ENCODE peak calls at places on chromosomes 6 and 20, in five cellular contexts. One of them, this sample, is unnamed.

GRCh38 chr6:34973547-34974248 is 84.6 kb downstream of the ANKS1A start:
- DNase-seq in heart right ventricle: no peak
- DNase-seq in cardiac muscle cell: peak; percentile 38
- DNase-seq in endothelial cell of umbilical vein: no peak
- DNase-seq in lung: no peak
- DNase-seq in this sample: no peak

GRCh38 chr20:14612389-14612788 is 275.0 kb upstream of the FLRT3 start:
- DNase-seq in heart right ventricle: no peak
- DNase-seq in cardiac muscle cell: peak; percentile 35
- DNase-seq in endothelial cell of umbilical vein: no peak
- DNase-seq in lung: no peak
- DNase-seq in this sample: no peak

GRCh38 chr6:39952170-39952569 is 17.9 kb upstream of the MOCS1 start:
- DNase-seq in heart right ventricle: no peak
- DNase-seq in cardiac muscle cell: peak; percentile 87
- DNase-seq in endothelial cell of umbilical vein: no peak
- DNase-seq in lung: no peak
- DNase-seq in this sample: no peak

GRCh38 chr6:127301199-127301700 is 34.6 kb downstream of the RNF146 start:
- DNase-seq in heart right ventricle: no peak
- DNase-seq in cardiac muscle cell: peak; percentile 55
- DNase-seq in endothelial cell of umbilical vein: peak; percentile 77
- DNase-seq in lung: no peak
- DNase-seq in this sample: no peak

GRCh38 chr20:46058656-46059281 is 29.8 kb downstream of the SLC12A5 start:
- DNase-seq in heart right ventricle: no peak
- DNase-seq in cardiac muscle cell: no peak
- DNase-seq in endothelial cell of umbilical vein: no peak
- DNase-seq in lung: no peak
- DNase-seq in this sample: no peak

GRCh38 chr6:67615796-67616195 is 1019.3 kb upstream of the ADGRB3 start:
- DNase-seq in heart right ventricle: no peak
- DNase-seq in cardiac muscle cell: peak; percentile 25
- DNase-seq in endothelial cell of umbilical vein: no peak
- DNase-seq in lung: no peak
- DNase-seq in this sample: peak; percentile 9

GRCh38 chr20:17427646-17428045 is 103.5 kb downstream of the BFSP1 start:
- DNase-seq in heart right ventricle: no peak
- DNase-seq in cardiac muscle cell: no peak
- DNase-seq in endothelial cell of umbilical vein: no peak
- DNase-seq in lung: no peak
- DNase-seq in this sample: peak; percentile 42

GRCh38 chr6:143063631-143064030 is 2.9 kb downstream of the AIG1 start:
- DNase-seq in heart right ventricle: no peak
- DNase-seq in cardiac muscle cell: no peak
- DNase-seq in endothelial cell of umbilical vein: no peak
- DNase-seq in lung: no peak
- DNase-seq in this sample: no peak

GRCh38 chr20:39042279-39043150 is 80.4 kb downstream of the DHX35 start:
- DNase-seq in heart right ventricle: no peak
- DNase-seq in cardiac muscle cell: peak; percentile 8
- DNase-seq in endothelial cell of umbilical vein: no peak
- DNase-seq in lung: no peak
- DNase-seq in this sample: no peak

DNA sequence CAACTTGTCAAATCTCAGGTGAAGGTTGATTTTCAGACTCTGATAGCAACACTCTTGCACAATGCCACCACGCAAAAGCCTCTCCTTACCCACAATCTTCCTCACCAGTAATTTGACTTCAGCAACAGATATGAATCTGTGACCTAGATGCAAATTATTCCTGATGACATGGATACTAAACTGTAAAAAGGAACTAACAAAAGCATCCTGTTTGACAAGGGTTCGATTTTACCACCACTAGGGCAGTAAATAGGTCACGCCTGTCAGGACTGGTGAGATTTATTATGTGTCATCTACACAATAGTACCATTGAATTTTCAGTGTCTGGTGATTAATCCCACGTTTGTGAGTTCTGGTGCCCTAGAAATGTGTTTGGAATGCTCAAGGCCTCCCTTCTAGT is 134.5 kb upstream of the COL21A1 start:
- DNase-seq in heart right ventricle: no peak
- DNase-seq in cardiac muscle cell: no peak
- DNase-seq in endothelial cell of umbilical vein: no peak
- DNase-seq in lung: no peak
- DNase-seq in this sample: no peak
- TF ChIP-seq CTCF in heart right ventricle: no peak
- TF ChIP-seq CTCF in cardiac muscle cell: no peak
- TF ChIP-seq CTCF in endothelial cell of umbilical vein: no peak
- TF ChIP-seq CTCF in lung: no peak
- TF ChIP-seq CTCF in this sample: no peak

DNA sequence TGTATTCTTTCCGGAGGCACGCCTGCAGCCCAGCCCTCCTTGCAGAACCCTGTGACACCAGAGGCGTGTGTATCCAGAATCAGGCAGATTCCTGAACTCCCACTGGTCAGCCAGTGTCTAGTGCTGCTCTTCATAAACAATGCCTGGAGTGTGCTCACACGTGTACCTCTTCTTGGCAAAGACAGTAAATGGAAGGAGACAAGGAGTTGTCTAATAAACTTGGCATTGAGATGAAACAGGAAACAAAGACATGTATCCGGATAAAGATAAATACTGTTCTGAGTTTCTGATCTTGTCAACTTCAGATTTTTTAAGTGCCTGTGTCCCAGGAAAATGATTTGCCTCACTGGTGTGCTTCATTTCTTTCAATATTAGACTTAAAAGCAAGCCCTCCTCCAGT is 1.7 kb downstream of the RPS6KA2 start:
- DNase-seq in heart right ventricle: no peak
- DNase-seq in cardiac muscle cell: peak; percentile 87
- DNase-seq in endothelial cell of umbilical vein: peak; percentile 65
- DNase-seq in lung: no peak
- DNase-seq in this sample: no peak
- H3K27ac ChIP-seq in heart right ventricle: peak overlapping the region; percentile 86
- H3K27ac ChIP-seq in cardiac muscle cell: no peak overlapping the region
- H3K27ac ChIP-seq in endothelial cell of umbilical vein: peak overlapping the region; percentile 78
- H3K27ac ChIP-seq in lung: peak overlapping the region; percentile 100
- H3K27ac ChIP-seq in this sample: peak overlapping the region; percentile 94

GRCh38 chr6:33165581-33166258 is 26.5 kb downstream of the COL11A2 start:
- DNase-seq in heart right ventricle: no peak
- DNase-seq in cardiac muscle cell: no peak
- DNase-seq in endothelial cell of umbilical vein: no peak
- DNase-seq in lung: no peak
- DNase-seq in this sample: no peak

GRCh38 chr6:33166811-33167210 is 25.5 kb downstream of the COL11A2 start:
- DNase-seq in heart right ventricle: no peak
- DNase-seq in cardiac muscle cell: no peak
- DNase-seq in endothelial cell of umbilical vein: no peak
- DNase-seq in lung: no peak
- DNase-seq in this sample: no peak

GRCh38 chr6:33168202-33168601 is 24.1 kb downstream of the COL11A2 start:
- DNase-seq in heart right ventricle: no peak
- DNase-seq in cardiac muscle cell: no peak
- DNase-seq in endothelial cell of umbilical vein: no peak
- DNase-seq in lung: no peak
- DNase-seq in this sample: no peak

GRCh38 chr6:33168624-33169023 is 23.6 kb downstream of the COL11A2 start:
- DNase-seq in heart right ventricle: no peak
- DNase-seq in cardiac muscle cell: no peak
- DNase-seq in endothelial cell of umbilical vein: no peak
- DNase-seq in lung: no peak
- DNase-seq in this sample: no peak

DNA sequence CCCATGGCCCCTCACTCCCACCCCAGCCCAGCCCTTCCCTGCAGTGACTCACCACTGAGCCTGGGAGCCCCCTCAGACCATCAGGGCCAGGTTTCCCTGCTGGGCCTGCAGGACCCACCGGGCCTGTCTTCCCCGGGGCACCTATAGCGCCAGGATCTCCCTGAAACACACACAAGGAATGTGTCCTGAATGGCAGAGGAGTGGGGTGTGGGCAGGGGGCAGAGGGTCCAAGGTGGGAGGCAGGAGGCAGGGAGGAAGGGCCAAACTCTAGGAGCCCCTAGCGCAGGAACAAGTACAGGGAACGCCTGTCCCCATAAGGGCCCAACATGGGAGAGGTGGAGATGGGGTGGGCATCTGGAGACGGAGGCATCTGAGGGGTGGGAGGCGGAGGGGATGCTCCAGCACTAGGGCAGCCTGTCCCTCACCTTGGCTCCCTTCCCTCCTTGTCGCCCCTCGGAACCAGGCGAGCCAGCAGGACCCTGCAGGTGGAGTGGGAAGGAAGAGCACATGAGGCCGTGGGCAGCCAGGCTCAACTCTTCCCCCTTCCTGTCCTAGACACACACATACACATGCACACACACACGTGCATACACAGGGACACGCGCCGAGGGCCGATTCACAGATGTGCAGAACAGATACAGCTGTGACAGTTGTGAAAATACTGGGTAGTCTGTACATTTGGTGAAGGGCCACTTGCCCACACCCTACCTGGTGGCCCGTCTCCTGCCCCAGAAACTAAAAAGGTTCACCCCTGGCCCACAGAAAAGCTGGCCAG is 24.7 kb downstream of the COL11A2 start:
- DNase-seq in heart right ventricle: no peak
- DNase-seq in cardiac muscle cell: no peak
- DNase-seq in endothelial cell of umbilical vein: no peak
- DNase-seq in lung: no peak
- DNase-seq in this sample: no peak
- TF ChIP-seq CTCF in heart right ventricle: no peak
- TF ChIP-seq CTCF in cardiac muscle cell: no peak
- TF ChIP-seq CTCF in endothelial cell of umbilical vein: no peak
- TF ChIP-seq CTCF in lung: no peak
- TF ChIP-seq CTCF in this sample: no peak

GRCh38 chr6:106527979-106528378 is 101.3 kb downstream of the RTN4IP1 start:
- DNase-seq in heart right ventricle: no peak
- DNase-seq in cardiac muscle cell: peak; percentile 87
- DNase-seq in endothelial cell of umbilical vein: peak; percentile 85
- DNase-seq in lung: no peak
- DNase-seq in this sample: peak; percentile 82

GRCh38 chr6:106529438-106529837 is 99.9 kb downstream of the RTN4IP1 start:
- DNase-seq in heart right ventricle: no peak
- DNase-seq in cardiac muscle cell: no peak
- DNase-seq in endothelial cell of umbilical vein: no peak
- DNase-seq in lung: no peak
- DNase-seq in this sample: no peak

GRCh38 chr6:106530026-106530425 is 99.3 kb downstream of the RTN4IP1 start:
- DNase-seq in heart right ventricle: no peak
- DNase-seq in cardiac muscle cell: no peak
- DNase-seq in endothelial cell of umbilical vein: no peak
- DNase-seq in lung: no peak
- DNase-seq in this sample: no peak

GRCh38 chr6:106528521-106528920 is 100.8 kb downstream of the RTN4IP1 start:
- DNase-seq in heart right ventricle: no peak
- DNase-seq in cardiac muscle cell: no peak
- DNase-seq in endothelial cell of umbilical vein: no peak
- DNase-seq in lung: no peak
- DNase-seq in this sample: no peak

GRCh38 chr6:106530502-106530901 is 98.8 kb downstream of the RTN4IP1 start:
- DNase-seq in heart right ventricle: no peak
- DNase-seq in cardiac muscle cell: peak; percentile 48
- DNase-seq in endothelial cell of umbilical vein: peak; percentile 86
- DNase-seq in lung: no peak
- DNase-seq in this sample: no peak
- H3K27ac ChIP-seq in heart right ventricle: no peak overlapping the region
- H3K27ac ChIP-seq in cardiac muscle cell: no peak overlapping the region
- H3K27ac ChIP-seq in endothelial cell of umbilical vein: peak overlapping the region; percentile 35
- H3K27ac ChIP-seq in lung: no peak overlapping the region
- H3K27ac ChIP-seq in this sample: no peak overlapping the region

DNA sequence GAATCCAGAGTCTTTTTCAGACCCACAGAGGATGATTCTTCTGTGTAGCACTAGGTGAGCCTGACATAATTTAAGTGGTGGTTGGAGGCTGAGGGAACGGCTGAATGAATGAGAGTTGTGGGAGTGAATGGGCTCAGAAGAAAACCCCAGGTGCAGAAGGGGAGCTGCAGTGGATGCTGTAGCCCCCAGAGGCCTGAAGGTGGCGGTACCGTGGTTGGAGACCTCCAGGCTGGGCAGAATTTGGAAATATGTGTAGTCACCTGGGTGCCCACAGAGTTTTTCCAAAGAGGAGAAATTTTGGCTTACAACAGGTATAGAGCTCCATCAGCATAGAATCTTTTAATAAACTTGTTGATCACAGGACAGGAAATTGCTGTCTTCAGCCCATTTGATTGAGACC is 6.5 kb upstream of the RAET1G start:
- DNase-seq in heart right ventricle: no peak
- DNase-seq in cardiac muscle cell: no peak
- DNase-seq in endothelial cell of umbilical vein: no peak
- DNase-seq in lung: no peak
- DNase-seq in this sample: no peak
- TF ChIP-seq CTCF in heart right ventricle: no peak
- TF ChIP-seq CTCF in cardiac muscle cell: peak; percentile 58
- TF ChIP-seq CTCF in endothelial cell of umbilical vein: peak; percentile 53
- TF ChIP-seq CTCF in lung: no peak
- TF ChIP-seq CTCF in this sample: peak; percentile 13

GRCh38 chr6:53790886-53791285 is 3.9 kb upstream of the LRRC1 start:
- DNase-seq in heart right ventricle: no peak
- DNase-seq in cardiac muscle cell: no peak
- DNase-seq in endothelial cell of umbilical vein: no peak
- DNase-seq in lung: no peak
- DNase-seq in this sample: no peak
- H3K27ac ChIP-seq in heart right ventricle: no peak overlapping the region
- H3K27ac ChIP-seq in cardiac muscle cell: no peak overlapping the region
- H3K27ac ChIP-seq in endothelial cell of umbilical vein: no peak overlapping the region
- H3K27ac ChIP-seq in lung: no peak overlapping the region
- H3K27ac ChIP-seq in this sample: no peak overlapping the region

GRCh38 chr6:169702640-169703246 is 817 bp downstream of the C6orf120 start:
- DNase-seq in heart right ventricle: no peak
- DNase-seq in cardiac muscle cell: no peak
- DNase-seq in endothelial cell of umbilical vein: no peak
- DNase-seq in lung: peak; percentile 50
- DNase-seq in this sample: no peak

GRCh38 chr6:169700296-169700695 is 1.5 kb downstream of the WDR27 start:
- DNase-seq in heart right ventricle: no peak
- DNase-seq in cardiac muscle cell: no peak
- DNase-seq in endothelial cell of umbilical vein: peak; percentile 24
- DNase-seq in lung: no peak
- DNase-seq in this sample: no peak

GRCh38 chr6:169701953-169702639 is at the start of the genes C6orf120 and WDR27:
- DNase-seq in heart right ventricle: peak; percentile 96
- DNase-seq in cardiac muscle cell: peak; percentile 98
- DNase-seq in endothelial cell of umbilical vein: peak; percentile 97
- DNase-seq in lung: peak; percentile 98
- DNase-seq in this sample: peak; percentile 91

DNA sequence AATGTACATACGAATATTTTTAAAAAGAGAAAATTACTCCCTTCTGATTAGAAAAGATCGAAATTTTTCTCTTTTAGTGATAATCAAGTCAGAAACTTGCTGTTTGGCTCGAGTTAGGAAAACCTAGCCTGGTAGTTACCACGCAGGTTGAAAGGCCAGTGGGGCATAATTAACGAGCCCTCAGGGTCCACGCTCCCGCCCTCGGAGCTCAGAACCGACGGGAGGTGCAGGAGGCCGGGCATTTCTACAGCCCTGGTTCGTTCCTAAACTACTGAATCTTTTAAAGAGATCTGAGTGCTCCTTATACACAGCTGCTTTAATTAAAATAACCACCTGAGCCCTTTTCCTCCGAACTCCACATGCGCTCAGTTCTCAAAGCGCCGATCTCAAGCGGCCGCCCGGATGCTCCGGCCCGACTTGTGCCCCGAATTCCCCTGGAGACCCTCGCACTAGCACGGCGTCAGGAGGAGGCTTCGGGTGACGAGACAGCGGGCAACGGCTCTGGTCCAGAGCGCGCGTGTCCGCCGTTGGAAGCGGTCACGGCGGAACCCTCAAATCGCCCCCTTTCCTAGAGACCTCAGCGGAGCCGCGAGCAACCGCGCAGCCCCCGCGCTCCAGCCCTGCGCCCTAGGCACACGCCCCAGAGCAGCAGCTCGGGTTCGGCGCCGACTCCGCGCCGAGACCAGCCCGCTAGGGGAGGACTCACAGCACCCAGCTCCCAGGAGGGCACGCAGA is 444 bp downstream of the WDR27 start:
- DNase-seq in heart right ventricle: no peak
- DNase-seq in cardiac muscle cell: no peak
- DNase-seq in endothelial cell of umbilical vein: no peak
- DNase-seq in lung: no peak
- DNase-seq in this sample: no peak
- TF ChIP-seq CTCF in heart right ventricle: no peak
- TF ChIP-seq CTCF in cardiac muscle cell: no peak
- TF ChIP-seq CTCF in endothelial cell of umbilical vein: no peak
- TF ChIP-seq CTCF in lung: no peak
- TF ChIP-seq CTCF in this sample: no peak